ENCODE peak calls at places on chromosomes 13 and 19, in nine cellular contexts. One of them, this sample, is unnamed.
A peak's percentile ranks its signal among the peaks of the same experiment; 100 is the strongest.

GRCh38 chr13:111636271-111636670 is 315.8 kb downstream of the TEX29 start:
- DNase-seq in mucosa of descending colon: no peak
- DNase-seq in GM10248: no peak
- DNase-seq in AG04450: no peak
- DNase-seq in astrocyte of the cerebellum: no peak
- DNase-seq in Calu3: no peak
- DNase-seq in dorsolateral prefrontal cortex: no peak
- DNase-seq in AG04449: no peak
- DNase-seq in uterus: no peak
- DNase-seq in this sample: no peak

GRCh38 chr13:101423872-101424271 is 7.6 kb upstream of the NALCN start:
- DNase-seq in mucosa of descending colon: no peak
- DNase-seq in GM10248: no peak
- DNase-seq in AG04450: no peak
- DNase-seq in astrocyte of the cerebellum: no peak
- DNase-seq in Calu3: no peak
- DNase-seq in dorsolateral prefrontal cortex: no peak
- DNase-seq in AG04449: no peak
- DNase-seq in uterus: no peak
- DNase-seq in this sample: no peak

GRCh38 chr19:55255618-55256423 is 3.0 kb downstream of the PPP6R1 start:
- DNase-seq in mucosa of descending colon: peak; percentile 79
- DNase-seq in GM10248: peak; percentile 53
- DNase-seq in AG04450: no peak
- DNase-seq in astrocyte of the cerebellum: no peak
- DNase-seq in Calu3: no peak
- DNase-seq in dorsolateral prefrontal cortex: no peak
- DNase-seq in AG04449: no peak
- DNase-seq in uterus: no peak
- DNase-seq in this sample: no peak

GRCh38 chr13:66780814-66781213 is 449.3 kb downstream of the PCDH9 start:
- DNase-seq in mucosa of descending colon: no peak
- DNase-seq in GM10248: no peak
- DNase-seq in AG04450: no peak
- DNase-seq in astrocyte of the cerebellum: no peak
- DNase-seq in Calu3: no peak
- DNase-seq in dorsolateral prefrontal cortex: no peak
- DNase-seq in AG04449: no peak
- DNase-seq in uterus: no peak
- DNase-seq in this sample: no peak

GRCh38 chr13:73372691-73373627 is 314.2 kb downstream of the KLF5 start:
- DNase-seq in mucosa of descending colon: no peak
- DNase-seq in GM10248: no peak
- DNase-seq in AG04450: no peak
- DNase-seq in astrocyte of the cerebellum: no peak
- DNase-seq in Calu3: no peak
- DNase-seq in dorsolateral prefrontal cortex: no peak
- DNase-seq in AG04449: no peak
- DNase-seq in uterus: no peak
- DNase-seq in this sample: no peak

GRCh38 chr19:46721269-46722003 is 4.5 kb upstream of the PRKD2 start:
- DNase-seq in mucosa of descending colon: no peak
- DNase-seq in GM10248: no peak
- DNase-seq in AG04450: no peak
- DNase-seq in astrocyte of the cerebellum: no peak
- DNase-seq in Calu3: no peak
- DNase-seq in dorsolateral prefrontal cortex: no peak
- DNase-seq in AG04449: no peak
- DNase-seq in uterus: no peak
- DNase-seq in this sample: no peak

GRCh38 chr19:51626675-51627074 is 3.5 kb downstream of the SIGLEC5 start:
- DNase-seq in mucosa of descending colon: no peak
- DNase-seq in GM10248: no peak
- DNase-seq in AG04450: no peak
- DNase-seq in astrocyte of the cerebellum: no peak
- DNase-seq in Calu3: no peak
- DNase-seq in dorsolateral prefrontal cortex: no peak
- DNase-seq in AG04449: no peak
- DNase-seq in uterus: no peak
- DNase-seq in this sample: no peak

GRCh38 chr19:3278294-3278693 is 53.8 kb downstream of the CELF5 start:
- DNase-seq in mucosa of descending colon: no peak
- DNase-seq in GM10248: no peak
- DNase-seq in AG04450: no peak
- DNase-seq in astrocyte of the cerebellum: no peak
- DNase-seq in Calu3: no peak
- DNase-seq in dorsolateral prefrontal cortex: no peak
- DNase-seq in AG04449: no peak
- DNase-seq in uterus: no peak
- DNase-seq in this sample: no peak

GRCh38 chr13:25688524-25688923 is 316.8 kb downstream of the ATP8A2 start:
- DNase-seq in mucosa of descending colon: no peak
- DNase-seq in GM10248: no peak
- DNase-seq in AG04450: no peak
- DNase-seq in astrocyte of the cerebellum: no peak
- DNase-seq in Calu3: no peak
- DNase-seq in dorsolateral prefrontal cortex: no peak
- DNase-seq in AG04449: no peak
- DNase-seq in uterus: no peak
- DNase-seq in this sample: no peak

GRCh38 chr13:73683746-73684145 is 450.5 kb downstream of the KLF12 start:
- DNase-seq in mucosa of descending colon: no peak
- DNase-seq in GM10248: no peak
- DNase-seq in AG04450: no peak
- DNase-seq in astrocyte of the cerebellum: no peak
- DNase-seq in Calu3: no peak
- DNase-seq in dorsolateral prefrontal cortex: no peak
- DNase-seq in AG04449: no peak
- DNase-seq in uterus: no peak
- DNase-seq in this sample: no peak

GRCh38 chr13:33233547-33233946 is 52.0 kb downstream of the STARD13 start:
- DNase-seq in mucosa of descending colon: no peak
- DNase-seq in GM10248: no peak
- DNase-seq in AG04450: no peak
- DNase-seq in astrocyte of the cerebellum: no peak
- DNase-seq in Calu3: no peak
- DNase-seq in dorsolateral prefrontal cortex: no peak
- DNase-seq in AG04449: no peak
- DNase-seq in uterus: no peak
- DNase-seq in this sample: no peak

GRCh38 chr13:66911411-66911939 is 318.7 kb downstream of the PCDH9 start:
- DNase-seq in mucosa of descending colon: no peak
- DNase-seq in GM10248: no peak
- DNase-seq in AG04450: no peak
- DNase-seq in astrocyte of the cerebellum: no peak
- DNase-seq in Calu3: no peak
- DNase-seq in dorsolateral prefrontal cortex: no peak
- DNase-seq in AG04449: no peak
- DNase-seq in uterus: no peak
- DNase-seq in this sample: no peak

GRCh38 chr19:31448221-31448657 is 99.0 kb upstream of the TSHZ3 start:
- DNase-seq in mucosa of descending colon: peak; percentile 69
- DNase-seq in GM10248: no peak
- DNase-seq in AG04450: peak; percentile 89
- DNase-seq in astrocyte of the cerebellum: no peak
- DNase-seq in Calu3: no peak
- DNase-seq in dorsolateral prefrontal cortex: no peak
- DNase-seq in AG04449: peak; percentile 23
- DNase-seq in uterus: peak; percentile 63
- DNase-seq in this sample: no peak

GRCh38 chr19:13022859-13023636 is 27.8 kb downstream of the NFIX start:
- DNase-seq in mucosa of descending colon: peak; percentile 84
- DNase-seq in GM10248: peak; percentile 56
- DNase-seq in AG04450: peak; percentile 92
- DNase-seq in astrocyte of the cerebellum: peak; percentile 91
- DNase-seq in Calu3: no peak
- DNase-seq in dorsolateral prefrontal cortex: peak; percentile 84
- DNase-seq in AG04449: peak; percentile 88
- DNase-seq in uterus: peak; percentile 95
- DNase-seq in this sample: no peak

GRCh38 chr19:50796634-50797428 is 6.6 kb downstream of the ACP4 start:
- DNase-seq in mucosa of descending colon: no peak
- DNase-seq in GM10248: no peak
- DNase-seq in AG04450: no peak
- DNase-seq in astrocyte of the cerebellum: no peak
- DNase-seq in Calu3: no peak
- DNase-seq in dorsolateral prefrontal cortex: no peak
- DNase-seq in AG04449: no peak
- DNase-seq in uterus: no peak
- DNase-seq in this sample: no peak

GRCh38 chr13:109393045-109393444 is 393.3 kb downstream of the IRS2 start:
- DNase-seq in mucosa of descending colon: no peak
- DNase-seq in GM10248: no peak
- DNase-seq in AG04450: no peak
- DNase-seq in astrocyte of the cerebellum: no peak
- DNase-seq in Calu3: no peak
- DNase-seq in dorsolateral prefrontal cortex: no peak
- DNase-seq in AG04449: no peak
- DNase-seq in uterus: no peak
- DNase-seq in this sample: no peak

GRCh38 chr13:36870050-36870692 is 49.9 kb downstream of the SMAD9 start:
- DNase-seq in mucosa of descending colon: no peak
- DNase-seq in GM10248: no peak
- DNase-seq in AG04450: no peak
- DNase-seq in astrocyte of the cerebellum: no peak
- DNase-seq in Calu3: no peak
- DNase-seq in dorsolateral prefrontal cortex: no peak
- DNase-seq in AG04449: no peak
- DNase-seq in uterus: no peak
- DNase-seq in this sample: no peak

GRCh38 chr13:110797230-110797877 is 83.9 kb downstream of the ING1 start:
- DNase-seq in mucosa of descending colon: no peak
- DNase-seq in GM10248: no peak
- DNase-seq in AG04450: no peak
- DNase-seq in astrocyte of the cerebellum: no peak
- DNase-seq in Calu3: no peak
- DNase-seq in dorsolateral prefrontal cortex: no peak
- DNase-seq in AG04449: no peak
- DNase-seq in uterus: no peak
- DNase-seq in this sample: no peak

GRCh38 chr13:21759911-21760310 is 89.0 kb downstream of the FGF9 start:
- DNase-seq in mucosa of descending colon: no peak
- DNase-seq in GM10248: no peak
- DNase-seq in AG04450: no peak
- DNase-seq in astrocyte of the cerebellum: no peak
- DNase-seq in Calu3: no peak
- DNase-seq in dorsolateral prefrontal cortex: no peak
- DNase-seq in AG04449: no peak
- DNase-seq in uterus: no peak
- DNase-seq in this sample: no peak

GRCh38 chr19:49408816-49409440 is 14.3 kb downstream of the PTH2 start:
- DNase-seq in mucosa of descending colon: no peak
- DNase-seq in GM10248: no peak
- DNase-seq in AG04450: no peak
- DNase-seq in astrocyte of the cerebellum: no peak
- DNase-seq in Calu3: no peak
- DNase-seq in dorsolateral prefrontal cortex: no peak
- DNase-seq in AG04449: no peak
- DNase-seq in uterus: no peak
- DNase-seq in this sample: no peak

GRCh38 chr13:20901668-20902437 is 693 bp downstream of the XPO4 start:
- DNase-seq in mucosa of descending colon: peak; percentile 67
- DNase-seq in GM10248: peak; percentile 35
- DNase-seq in AG04450: no peak
- DNase-seq in astrocyte of the cerebellum: no peak
- DNase-seq in Calu3: peak; percentile 16
- DNase-seq in dorsolateral prefrontal cortex: peak; percentile 8
- DNase-seq in AG04449: no peak
- DNase-seq in uterus: no peak
- DNase-seq in this sample: peak; percentile 11

GRCh38 chr13:106477303-106477702 is 58.2 kb downstream of the EFNB2 start:
- DNase-seq in mucosa of descending colon: no peak
- DNase-seq in GM10248: no peak
- DNase-seq in AG04450: no peak
- DNase-seq in astrocyte of the cerebellum: no peak
- DNase-seq in Calu3: no peak
- DNase-seq in dorsolateral prefrontal cortex: no peak
- DNase-seq in AG04449: no peak
- DNase-seq in uterus: no peak
- DNase-seq in this sample: no peak

DNA sequence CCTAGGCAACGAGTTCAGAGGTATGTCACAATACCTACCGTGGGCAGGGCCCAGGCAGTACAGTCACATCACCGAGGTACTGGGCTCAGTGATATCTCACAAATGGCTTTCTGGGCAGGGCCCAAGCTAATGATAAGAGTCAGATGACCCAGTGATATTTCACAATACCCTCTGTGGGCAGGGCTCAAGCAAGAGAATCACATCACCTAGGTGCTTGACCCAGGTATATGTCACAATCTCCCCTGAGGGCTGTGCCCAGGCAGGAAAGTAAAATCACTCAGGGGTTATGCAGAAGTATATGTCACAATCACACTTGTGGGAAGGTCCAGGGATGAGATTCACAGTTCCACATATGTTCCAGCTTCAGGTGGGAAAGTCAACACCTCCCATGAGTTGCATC is 45.3 kb downstream of the ZNF729 start:
- DNase-seq in mucosa of descending colon: no peak
- DNase-seq in GM10248: no peak
- DNase-seq in AG04450: no peak
- DNase-seq in astrocyte of the cerebellum: no peak
- DNase-seq in Calu3: no peak
- DNase-seq in dorsolateral prefrontal cortex: no peak
- DNase-seq in AG04449: no peak
- DNase-seq in uterus: no peak
- DNase-seq in this sample: no peak
- TF ChIP-seq CTCF in mucosa of descending colon: no peak
- TF ChIP-seq CTCF in GM10248: no peak
- TF ChIP-seq CTCF in AG04450: no peak
- TF ChIP-seq CTCF in astrocyte of the cerebellum: no peak
- TF ChIP-seq CTCF in Calu3: no peak
- TF ChIP-seq CTCF in dorsolateral prefrontal cortex: no peak
- TF ChIP-seq CTCF in AG04449: no peak
- TF ChIP-seq CTCF in uterus: no peak
- TF ChIP-seq CTCF in this sample: no peak

GRCh38 chr19:18287836-18288772 is 6.7 kb upstream of the JUND start:
- DNase-seq in mucosa of descending colon: peak; percentile 53
- DNase-seq in GM10248: no peak
- DNase-seq in AG04450: no peak
- DNase-seq in astrocyte of the cerebellum: no peak
- DNase-seq in Calu3: no peak
- DNase-seq in dorsolateral prefrontal cortex: no peak
- DNase-seq in AG04449: no peak
- DNase-seq in uterus: no peak
- DNase-seq in this sample: no peak
- TF ChIP-seq CTCF in mucosa of descending colon: no peak
- TF ChIP-seq CTCF in GM10248: no peak
- TF ChIP-seq CTCF in AG04450: no peak
- TF ChIP-seq CTCF in astrocyte of the cerebellum: no peak
- TF ChIP-seq CTCF in Calu3: no peak
- TF ChIP-seq CTCF in dorsolateral prefrontal cortex: no peak
- TF ChIP-seq CTCF in AG04449: no peak
- TF ChIP-seq CTCF in uterus: no peak
- TF ChIP-seq CTCF in this sample: no peak

GRCh38 chr19:17020823-17021222 is 5.8 kb downstream of the CPAMD8 start:
- DNase-seq in mucosa of descending colon: no peak
- DNase-seq in GM10248: no peak
- DNase-seq in AG04450: no peak
- DNase-seq in astrocyte of the cerebellum: no peak
- DNase-seq in Calu3: no peak
- DNase-seq in dorsolateral prefrontal cortex: no peak
- DNase-seq in AG04449: no peak
- DNase-seq in uterus: no peak
- DNase-seq in this sample: no peak
- TF ChIP-seq CTCF in mucosa of descending colon: no peak
- TF ChIP-seq CTCF in GM10248: no peak
- TF ChIP-seq CTCF in AG04450: no peak
- TF ChIP-seq CTCF in astrocyte of the cerebellum: no peak
- TF ChIP-seq CTCF in Calu3: no peak
- TF ChIP-seq CTCF in dorsolateral prefrontal cortex: no peak
- TF ChIP-seq CTCF in AG04449: no peak
- TF ChIP-seq CTCF in uterus: no peak
- TF ChIP-seq CTCF in this sample: no peak

GRCh38 chr13:103188688-103189326 is 122.6 kb upstream of the SLC10A2 start:
- DNase-seq in mucosa of descending colon: no peak
- DNase-seq in GM10248: peak; percentile 24
- DNase-seq in AG04450: no peak
- DNase-seq in astrocyte of the cerebellum: peak; percentile 44
- DNase-seq in Calu3: no peak
- DNase-seq in dorsolateral prefrontal cortex: no peak
- DNase-seq in AG04449: no peak
- DNase-seq in uterus: no peak
- DNase-seq in this sample: no peak
- TF ChIP-seq CTCF in mucosa of descending colon: no peak
- TF ChIP-seq CTCF in GM10248: peak; percentile 50
- TF ChIP-seq CTCF in AG04450: peak; percentile 32
- TF ChIP-seq CTCF in astrocyte of the cerebellum: no peak
- TF ChIP-seq CTCF in Calu3: no peak
- TF ChIP-seq CTCF in dorsolateral prefrontal cortex: peak; percentile 50
- TF ChIP-seq CTCF in AG04449: no peak
- TF ChIP-seq CTCF in uterus: no peak
- TF ChIP-seq CTCF in this sample: peak; percentile 85

This sample was measured in neural crest cell.